ENCODE peak calls at places on chromosome X, in five cellular contexts. C is HEK293T, B is HepG2, P is GM12878, R is H1. O is an unnamed sample.

GRCh38 chrX:132127748-132128147 is at the start of gene FRMD7:
- DNase-seq in C (no peak), B (no peak), P (no peak), R (no peak), O (no peak)

GRCh38 chrX:2374086-2374485 is 126.7 kb downstream of the DHRSX start:
- DNase-seq in C (no peak), B (no peak), P (no peak), R (no peak), O (no peak)

GRCh38 chrX:119606508-119607389 is 525 bp upstream of the NKRF start:
- DNase-seq in C (no peak), B (no peak), P (no peak), R (no peak), O (no peak)

GRCh38 chrX:111447298-111447697 is 35.3 kb upstream of the DCX start:
- DNase-seq in C (peak), B (peak), P (no peak), R (peak), O (peak)

GRCh38 chrX:19285857-19286256 is 57.9 kb upstream of the PDHA1 start:
- DNase-seq in C (no peak), B (no peak), P (no peak), R (no peak), O (no peak)

GRCh38 chrX:141180851-141181250 is 3.9 kb upstream of the LDOC1 start:
- DNase-seq in C (no peak), B (no peak), P (no peak), R (no peak), O (no peak)

GRCh38 chrX:53077207-53078197 is 4.7 kb upstream of the TSPYL2 start:
- DNase-seq in C (no peak), B (no peak), P (no peak), R (no peak), O (no peak)

GRCh38 chrX:49270249-49270921 is 792 bp downstream of the PPP1R3F start:
- DNase-seq in C (no peak), B (no peak), P (no peak), R (peak), O (no peak)

GRCh38 chrX:56232221-56233082 is at the start of gene KLF8:
- DNase-seq in C (peak), B (no peak), P (no peak), R (peak), O (peak)

GRCh38 chrX:110667706-110668105 is 127.9 kb downstream of the CHRDL1 start:
- DNase-seq in C (no peak), B (no peak), P (no peak), R (peak), O (peak)

GRCh38 chrX:70769659-70770232 is 138.8 kb downstream of the TEX11 start:
- DNase-seq in C (peak), B (no peak), P (no peak), R (no peak), O (no peak)

GRCh38 chrX:129679856-129680255 is 25.1 kb upstream of the APLN start:
- DNase-seq in C (no peak), B (no peak), P (no peak), R (no peak), O (no peak)

GRCh38 chrX:39385022-39385421 is 583.8 kb downstream of the MID1IP1 start:
- DNase-seq in C (no peak), B (no peak), P (no peak), R (no peak), O (no peak)

GRCh38 chrX:76617020-76617419 is 189.5 kb downstream of the MAGEE1 start:
- DNase-seq in C (no peak), B (no peak), P (no peak), R (no peak), O (no peak)

GRCh38 chrX:101206471-101206870 is 13.1 kb upstream of the DRP2 start:
- DNase-seq in C (peak), B (peak), P (no peak), R (no peak), O (no peak)

GRCh38 chrX:149641832-149642231 is 10.2 kb upstream of the TMEM185A start:
- DNase-seq in C (no peak), B (no peak), P (no peak), R (no peak), O (no peak)

GRCh38 chrX:10173331-10173900 is 16.6 kb downstream of the CLCN4 start:
- DNase-seq in C (peak), B (no peak), P (no peak), R (peak), O (peak)

GRCh38 chrX:10534611-10535010 is 85.8 kb downstream of the MID1 start:
- DNase-seq in C (no peak), B (peak), P (no peak), R (no peak), O (no peak)

GRCh38 chrX:142680038-142680437 is 345.7 kb upstream of the SPANXN4 start:
- DNase-seq in C (no peak), B (no peak), P (no peak), R (no peak), O (no peak)

GRCh38 chrX:63330681-63331080 is 20.5 kb downstream of the SPIN4 start:
- DNase-seq in C (no peak), B (no peak), P (no peak), R (no peak), O (no peak)

GRCh38 chrX:131762802-131763234 is 218.9 kb downstream of the OR13H1 start:
- DNase-seq in C (peak), B (no peak), P (peak), R (no peak), O (no peak)

GRCh38 chrX:133921764-133922389 is 63.5 kb downstream of the GPC3 start:
- DNase-seq in C (peak), B (peak), P (no peak), R (peak), O (peak)
- TF ChIP-seq SUZ12 in C (no peak), B (no peak), P (no peak), R (no peak), O (no peak)

DNA sequence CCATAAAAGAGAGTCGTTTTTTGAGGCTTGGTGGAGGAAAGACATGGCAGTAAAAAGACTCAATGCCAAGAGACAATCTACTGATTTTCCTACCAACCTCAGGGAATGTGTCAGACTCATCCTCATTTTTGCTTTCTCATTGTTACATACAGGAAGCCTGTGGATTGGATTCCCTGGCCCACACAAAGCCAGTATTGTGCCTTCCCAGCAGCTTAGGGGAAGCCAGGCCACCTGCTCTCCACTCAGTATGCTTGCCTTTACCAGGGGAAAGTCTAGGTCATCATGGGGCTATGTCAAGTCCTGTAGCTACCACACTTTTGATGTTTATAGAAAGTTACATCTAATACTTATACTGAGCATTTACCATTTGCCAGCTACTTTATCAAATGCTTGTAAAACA is 11.0 kb downstream of the BMX start:
- DNase-seq in C (no peak), B (peak), P (no peak), R (no peak), O (no peak)
- TF ChIP-seq SUZ12 in C (no peak), B (no peak), P (no peak), R (no peak), O (no peak)

GRCh38 chrX:146424422-146424821 is 385.1 kb upstream of the CXorf51B start:
- DNase-seq in C (no peak), B (no peak), P (no peak), R (no peak), O (no peak)
- TF ChIP-seq SUZ12 in C (no peak), B (no peak), P (no peak), R (no peak), O (no peak)

GRCh38 chrX:103687073-103687695 is 685 bp upstream of the MORF4L2 start:
- DNase-seq in C (peak), B (no peak), P (no peak), R (peak), O (no peak)
- TF ChIP-seq SUZ12 in C (no peak), B (no peak), P (no peak), R (no peak), O (no peak)

GRCh38 chrX:123884809-123885408 is 25.1 kb downstream of the XIAP start:
- DNase-seq in C (peak), B (peak), P (no peak), R (no peak), O (peak)
- TF ChIP-seq SUZ12 in C (no peak), B (no peak), P (no peak), R (no peak), O (no peak)